ENCODE peak calls at places on chromosomes 16 and 17, in five cellular contexts. One of them, this sample, is unnamed.

GRCh38 chr16:12930881-12931280 is 29.5 kb downstream of the SHISA9 start:
- DNase-seq in cardiac fibroblast: no peak
- DNase-seq in GM04503: no peak
- DNase-seq in activated CD4-positive, CD25-positive, alpha-beta regulatory T cell: no peak
- DNase-seq in H7: no peak
- DNase-seq in this sample: no peak

GRCh38 chr17:38701504-38702165 is 3.4 kb upstream of the MLLT6 start:
- DNase-seq in cardiac fibroblast: peak
- DNase-seq in GM04503: no peak
- DNase-seq in activated CD4-positive, CD25-positive, alpha-beta regulatory T cell: peak
- DNase-seq in H7: peak
- DNase-seq in this sample: peak

GRCh38 chr17:81867952-81868673 is 3.0 kb downstream of the ARHGDIA start:
- DNase-seq in cardiac fibroblast: no peak
- DNase-seq in GM04503: no peak
- DNase-seq in activated CD4-positive, CD25-positive, alpha-beta regulatory T cell: no peak
- DNase-seq in H7: no peak
- DNase-seq in this sample: peak

GRCh38 chr17:59174671-59175070 is 19.1 kb downstream of the PRR11 start:
- DNase-seq in cardiac fibroblast: no peak
- DNase-seq in GM04503: no peak
- DNase-seq in activated CD4-positive, CD25-positive, alpha-beta regulatory T cell: no peak
- DNase-seq in H7: no peak
- DNase-seq in this sample: no peak

GRCh38 chr17:62178579-62178978 is 113.5 kb upstream of the MED13 start:
- DNase-seq in cardiac fibroblast: peak
- DNase-seq in GM04503: no peak
- DNase-seq in activated CD4-positive, CD25-positive, alpha-beta regulatory T cell: no peak
- DNase-seq in H7: no peak
- DNase-seq in this sample: no peak

GRCh38 chr17:10067446-10068143 is 130.8 kb downstream of the GAS7 start:
- DNase-seq in cardiac fibroblast: no peak
- DNase-seq in GM04503: no peak
- DNase-seq in activated CD4-positive, CD25-positive, alpha-beta regulatory T cell: no peak
- DNase-seq in H7: no peak
- DNase-seq in this sample: no peak

GRCh38 chr17:57499648-57500049 is 243.3 kb downstream of the MSI2 start:
- DNase-seq in cardiac fibroblast: no peak
- DNase-seq in GM04503: no peak
- DNase-seq in activated CD4-positive, CD25-positive, alpha-beta regulatory T cell: no peak
- DNase-seq in H7: peak
- DNase-seq in this sample: no peak

GRCh38 chr16:69930117-69930776 is 20.9 kb upstream of the CLEC18A start:
- DNase-seq in cardiac fibroblast: peak
- DNase-seq in GM04503: no peak
- DNase-seq in activated CD4-positive, CD25-positive, alpha-beta regulatory T cell: no peak
- DNase-seq in H7: peak
- DNase-seq in this sample: peak

GRCh38 chr16:3754304-3754703 is 37.0 kb upstream of the TRAP1 start:
- DNase-seq in cardiac fibroblast: peak
- DNase-seq in GM04503: no peak
- DNase-seq in activated CD4-positive, CD25-positive, alpha-beta regulatory T cell: no peak
- DNase-seq in H7: no peak
- DNase-seq in this sample: no peak